ENCODE peak calls at places on chromosomes 12 and 14, in four cellular contexts. A, S, Y and J are unnamed samples.

GRCh38 chr12:68207276-68207675 is 18.3 kb downstream of the IL26 start:
- DNase-seq in A (no peak), S (no peak), Y (no peak), J (no peak)

GRCh38 chr14:31020834-31021575 is 4.4 kb upstream of the AP4S1 start:
- DNase-seq in A (no peak), S (no peak), Y (no peak), J (no peak)

GRCh38 chr12:90896164-90896563 is 58.8 kb downstream of the CCER1 start:
- DNase-seq in A (no peak), S (peak; percentile 82), Y (no peak), J (peak; percentile 23)

GRCh38 chr12:13534645-13535398 is 338.3 kb downstream of the EMP1 start:
- DNase-seq in A (no peak), S (peak; percentile 23), Y (peak; percentile 50), J (peak; percentile 68)

GRCh38 chr12:14896477-14897184 is 11.0 kb upstream of the MGP start:
- DNase-seq in A (no peak), S (peak; percentile 79), Y (peak; percentile 55), J (no peak)

GRCh38 chr12:104720346-104721064 is 237.6 kb downstream of the SLC41A2 start:
- DNase-seq in A (no peak), S (peak; percentile 47), Y (no peak), J (peak; percentile 44)

GRCh38 chr14:45838597-45838996 is 585.6 kb upstream of the MIS18BP1 start:
- DNase-seq in A (peak; percentile 11), S (no peak), Y (no peak), J (no peak)

GRCh38 chr14:99387880-99388279 is 92.8 kb downstream of the SETD3 start:
- DNase-seq in A (no peak), S (no peak), Y (no peak), J (no peak)

GRCh38 chr12:1011091-1011490 is 20.1 kb downstream of the ERC1 start:
- DNase-seq in A (no peak), S (no peak), Y (no peak), J (no peak)

GRCh38 chr12:93247313-93248057 is 130.2 kb upstream of the NUDT4 start:
- DNase-seq in A (no peak), S (peak; percentile 36), Y (no peak), J (no peak)

GRCh38 chr12:75870878-75871277 is 160.7 kb downstream of the PHLDA1 start:
- DNase-seq in A (no peak), S (peak; percentile 61), Y (no peak), J (no peak)

GRCh38 chr12:50380761-50381325 is 15.6 kb downstream of the FAM186A start:
- DNase-seq in A (no peak), S (no peak), Y (no peak), J (no peak)

GRCh38 chr14:51521764-51522163 is 129.9 kb upstream of the FRMD6 start:
- DNase-seq in A (no peak), S (peak; percentile 91), Y (no peak), J (no peak)

GRCh38 chr12:19925881-19926665 is 442.3 kb upstream of the PDE3A start:
- DNase-seq in A (no peak), S (no peak), Y (no peak), J (peak; percentile 28)

GRCh38 chr12:85779768-85780167 is 56.4 kb downstream of the RASSF9 start:
- DNase-seq in A (no peak), S (no peak), Y (no peak), J (no peak)

GRCh38 chr14:61607570-61608244 is 87.6 kb upstream of the HIF1A start:
- DNase-seq in A (no peak), S (no peak), Y (no peak), J (no peak)

GRCh38 chr12:11174022-11174421 is 3.0 kb downstream of the SMIM10L1 start:
- DNase-seq in A (no peak), S (peak; percentile 4), Y (no peak), J (peak; percentile 42)

GRCh38 chr14:73786942-73787759 is 64.5 kb upstream of the PTGR2 start:
- DNase-seq in A (no peak), S (peak; percentile 35), Y (peak; percentile 56), J (peak; percentile 37)

GRCh38 chr12:47878293-47878917 is 26.4 kb downstream of the VDR start:
- DNase-seq in A (no peak), S (no peak), Y (no peak), J (no peak)
- TF ChIP-seq FOS in A (no peak), S (no peak), Y (no peak), J (no peak)

DNA sequence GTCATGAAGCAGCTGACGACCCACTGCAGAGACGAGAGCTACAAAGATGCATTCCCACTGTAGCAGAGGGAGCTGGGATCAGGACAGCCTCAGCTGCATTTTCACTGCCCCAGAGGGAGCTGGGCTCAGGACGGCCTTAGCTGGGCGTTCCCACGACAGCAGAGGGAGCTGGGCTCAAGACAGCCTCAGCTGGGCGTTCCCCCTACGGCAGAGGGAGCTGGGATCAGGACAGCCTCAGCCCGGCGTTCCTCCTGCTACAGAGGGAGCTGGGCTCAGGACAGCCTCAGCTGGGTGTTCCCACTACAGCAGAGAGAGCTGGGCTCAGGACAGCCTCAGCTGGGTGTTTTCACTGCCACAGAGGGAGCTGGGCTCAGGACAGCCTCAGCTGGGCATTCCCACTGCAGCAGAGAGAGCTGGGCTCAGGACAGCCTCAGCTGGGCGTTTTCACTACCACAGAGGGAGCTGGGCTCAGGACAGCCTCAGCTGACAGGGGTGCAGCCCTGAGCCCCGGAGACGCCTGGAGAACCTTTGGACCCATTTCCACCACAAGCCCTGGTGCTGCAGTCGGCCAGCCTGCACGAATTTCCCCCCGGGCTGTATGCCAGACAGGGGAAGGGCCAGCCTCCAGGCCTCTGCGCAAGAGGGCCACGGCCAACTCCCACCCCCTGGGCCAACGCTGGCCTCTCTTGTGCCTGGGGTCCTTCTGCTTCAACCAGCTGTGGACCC is 2.8 kb upstream of the C14orf180 start:
- DNase-seq in A (no peak), S (no peak), Y (peak; percentile 36), J (no peak)
- TF ChIP-seq CTCF in A (no peak), S (no peak), Y (peak; percentile 25), J (no peak)

GRCh38 chr14:23301288-23301968 is 1.2 kb downstream of the PPP1R3E start:
- DNase-seq in A (peak; percentile 91), S (peak; percentile 98), Y (peak; percentile 99), J (peak; percentile 99)
- H3K4me3 ChIP-seq in A (peak overlapping the region; percentile 73), S (peak overlapping the region; percentile 74), Y (peak overlapping the region; percentile 67), J (peak overlapping the region; percentile 30)

DNA sequence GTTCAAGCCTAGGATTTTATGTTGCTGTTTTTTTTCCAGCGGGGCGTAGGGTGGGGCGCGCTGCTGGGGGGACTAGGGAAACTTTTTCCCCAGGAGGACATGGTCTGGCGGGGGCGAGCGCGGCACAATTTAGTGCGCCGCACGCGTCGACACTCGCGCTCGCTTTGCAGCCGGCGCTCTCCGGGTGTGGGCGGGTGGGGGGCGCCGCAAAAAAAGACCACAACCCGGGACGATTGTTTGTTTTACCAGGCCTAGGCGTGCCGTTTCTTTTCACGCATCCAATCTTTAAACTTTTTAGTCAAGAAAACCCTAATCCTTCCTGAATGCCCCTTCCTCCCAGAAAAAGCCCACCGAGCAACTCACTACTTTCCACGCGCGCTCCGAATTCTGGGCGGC is 865 bp upstream of the ZFP36L1 start:
- DNase-seq in A (no peak), S (no peak), Y (peak; percentile 54), J (no peak)
- TF ChIP-seq FOS in A (no peak), S (no peak), Y (no peak), J (no peak)